ENCODE peak calls at places on chromosomes 5 and 9, in four cellular contexts. O, I, F and T are unnamed samples.

GRCh38 chr5:84239509-84239908 is 145.2 kb downstream of the EDIL3 start:
- DNase-seq in F (no peak), O (no peak), I (no peak), T (no peak)

GRCh38 chr5:31113101-31113500 is 80.4 kb upstream of the CDH6 start:
- DNase-seq in O (no peak), I (no peak), F (no peak), T (no peak)

GRCh38 chr5:132363431-132364112 is 5.9 kb upstream of the SLC22A5 start:
- DNase-seq in O (peak; percentile 71), I (no peak), F (no peak), T (no peak)

GRCh38 chr5:142531977-142532376 is 153.9 kb downstream of the FGF1 start:
- DNase-seq in O (no peak), I (no peak), F (no peak), T (no peak)

GRCh38 chr5:98784411-98784810 is 10.9 kb downstream of the RGMB start:
- DNase-seq in I (no peak), O (no peak), F (no peak), T (no peak)

GRCh38 chr9:106502930-106503329 is 360.0 kb upstream of the ZNF462 start:
- DNase-seq in F (no peak), O (no peak), I (no peak), T (no peak)

GRCh38 chr5:80781356-80781755 is 126.6 kb upstream of the DHFR start:
- DNase-seq in I (no peak), F (no peak), O (no peak), T (no peak)

GRCh38 chr5:111627862-111628261 is 115.5 kb upstream of the STARD4 start:
- DNase-seq in F (no peak), I (no peak), O (no peak), T (no peak)

GRCh38 chr9:91458905-91459304 is 35.3 kb upstream of the NFIL3 start:
- DNase-seq in O (no peak), F (no peak), I (no peak), T (no peak)

GRCh38 chr9:131618071-131618479 is 72.8 kb downstream of the PRRT1B start:
- DNase-seq in F (no peak), O (peak; percentile 63), I (no peak), T (no peak)

GRCh38 chr5:91469517-91470165 is 86.5 kb upstream of the ARRDC3 start:
- DNase-seq in F (no peak), O (no peak), I (no peak), T (no peak)

GRCh38 chr5:87020099-87020934 is 247.4 kb upstream of the RASA1 start:
- DNase-seq in F (peak; percentile 26), O (no peak), I (no peak), T (no peak)

GRCh38 chr5:141903261-141903660 is 20.4 kb upstream of the DELE1 start:
- DNase-seq in F (no peak), O (no peak), I (no peak), T (no peak)

GRCh38 chr9:134787601-134788531 is 92.7 kb upstream of the FCN2 start:
- DNase-seq in F (no peak), I (no peak), O (no peak), T (no peak)

GRCh38 chr5:88203977-88204735 is 64.5 kb downstream of the TMEM161B start:
- DNase-seq in F (no peak), I (peak; percentile 29), O (no peak), T (no peak)

GRCh38 chr9:125522328-125522725 is 184.7 kb downstream of the MAPKAP1 start:
- DNase-seq in I (no peak), O (no peak), F (no peak), T (no peak)

GRCh38 chr5:134878403-134878802 is 4.2 kb downstream of the TXNDC15 start:
- DNase-seq in O (no peak), I (no peak), F (no peak), T (no peak)

GRCh38 chr9:5949103-5949699 is 58.5 kb downstream of the MLANA start:
- DNase-seq in F (no peak), O (no peak), I (no peak), T (no peak)

GRCh38 chr5:173629628-173630027 is 13.2 kb upstream of the BOD1 start:
- DNase-seq in O (no peak), F (peak; percentile 47), I (no peak), T (no peak)

GRCh38 chr5:150065346-150065745 is 21.0 kb downstream of the CSF1R start:
- DNase-seq in O (no peak), F (no peak), I (no peak), T (no peak)

GRCh38 chr5:63401434-63402046 is 560.7 kb downstream of the HTR1A start:
- DNase-seq in I (no peak), F (peak; percentile 75), O (peak; percentile 75), T (no peak)

GRCh38 chr5:172832383-172833315 is 1.4 kb upstream of the ERGIC1 start:
- DNase-seq in O (no peak), I (no peak), F (no peak), T (no peak)

GRCh38 chr5:166509085-166509484 is 1782.4 kb upstream of the WWC1 start:
- DNase-seq in O (no peak), F (peak; percentile 43), I (no peak), T (no peak)

GRCh38 chr9:90296539-90296938 is 346.1 kb downstream of the DIRAS2 start:
- DNase-seq in I (no peak), F (no peak), O (peak; percentile 76), T (no peak)

GRCh38 chr9:111158375-111158774 is 120.1 kb upstream of the LPAR1 start:
- DNase-seq in I (no peak), O (no peak), F (no peak), T (no peak)

GRCh38 chr5:129474544-129474943 is 14.4 kb downstream of the ADAMTS19 start:
- DNase-seq in I (no peak), O (no peak), F (no peak), T (no peak)

GRCh38 chr5:56839062-56839461 is 23.7 kb downstream of the MAP3K1 start:
- DNase-seq in I (no peak), F (no peak), O (no peak), T (no peak)

GRCh38 chr9:32431196-32431595 is 46.8 kb downstream of the ACO1 start:
- DNase-seq in F (no peak), O (no peak), I (no peak), T (no peak)

GRCh38 chr9:109780453-109781033 is 545 bp downstream of the PALM2AKAP2 start:
- DNase-seq in O (no peak), F (peak; percentile 23), I (no peak), T (no peak)

GRCh38 chr5:138330813-138331448 is 673 bp downstream of the CDC25C start:
- DNase-seq in F (no peak), O (no peak), I (no peak), T (no peak)

GRCh38 chr9:108412755-108413154 is 443.0 kb downstream of the ACTL7B start:
- DNase-seq in F (no peak), O (no peak), I (no peak), T (no peak)

GRCh38 chr9:125635888-125636287 is 71.1 kb downstream of the MAPKAP1 start:
- DNase-seq in I (no peak), F (no peak), O (no peak), T (no peak)

GRCh38 chr5:66209350-66209749 is 65.2 kb downstream of the SREK1 start:
- DNase-seq in I (no peak), F (no peak), O (no peak), T (no peak)

GRCh38 chr9:121393318-121393717 is 23.3 kb upstream of the STOM start:
- DNase-seq in F (no peak), I (no peak), O (no peak), T (peak; percentile 82)

GRCh38 chr5:153256-153655 is 38.0 kb upstream of the LRRC14B start:
- DNase-seq in F (no peak), I (no peak), O (no peak), T (no peak)

GRCh38 chr5:149747833-149748366 is 17.8 kb downstream of the PPARGC1B start:
- DNase-seq in O (no peak), F (no peak), I (no peak), T (no peak)

GRCh38 chr9:93965830-93966577 is 10.8 kb upstream of the BARX1 start:
- DNase-seq in F (no peak), I (no peak), O (no peak), T (no peak)

GRCh38 chr9:133125706-133126696 is 5.0 kb upstream of the RALGDS start:
- DNase-seq in O (no peak), I (no peak), F (no peak), T (no peak)

GRCh38 chr5:120366047-120366446 is 98.1 kb upstream of the PRR16 start:
- DNase-seq in I (no peak), F (no peak), O (no peak), T (no peak)